ENCODE peak calls at places on chromosomes 11 and 22, in seven cellular contexts. J is tibial artery, N is fibroblast of lung, S is adrenal gland, F is heart right ventricle, E is DND-41, P is left ventricle myocardium inferior. Y is an unnamed sample.

GRCh38 chr11:47516155-47516554 is 36.8 kb downstream of the CELF1 start:
- DNase-seq in J (no peak), P (no peak), E (no peak), F (no peak), N (no peak), S (no peak), Y (no peak)

GRCh38 chr22:21942407-21942895 is 10.2 kb downstream of the PPM1F start:
- DNase-seq in N (peak; percentile 91), F (peak; percentile 90), E (no peak), S (peak; percentile 79), J (peak; percentile 74), P (peak; percentile 89), Y (peak; percentile 96)

GRCh38 chr11:11540157-11540556 is 81.6 kb downstream of the GALNT18 start:
- DNase-seq in F (no peak), N (no peak), E (no peak), S (no peak), J (no peak), P (no peak), Y (no peak)

GRCh38 chr22:38243007-38243775 is 29.6 kb downstream of the TMEM184B start:
- DNase-seq in J (no peak), S (no peak), F (no peak), E (no peak), P (peak; percentile 42), N (peak; percentile 27), Y (peak; percentile 44)

GRCh38 chr11:131674051-131674755 is 303.8 kb downstream of the NTM start:
- DNase-seq in F (peak; percentile 75), N (peak; percentile 92), P (peak; percentile 70), J (peak; percentile 41), S (peak; percentile 50), E (peak; percentile 68), Y (peak; percentile 77)

GRCh38 chr11:12205330-12205729 is 94.9 kb downstream of the MICAL2 start:
- DNase-seq in F (no peak), N (peak; percentile 82), J (no peak), P (no peak), S (no peak), E (no peak), Y (peak; percentile 28)

GRCh38 chr11:133234883-133235282 is 297.4 kb downstream of the OPCML start:
- DNase-seq in N (no peak), S (no peak), E (no peak), F (no peak), P (no peak), J (no peak), Y (no peak)

GRCh38 chr11:100152751-100153150 is 534.3 kb upstream of the ARHGAP42 start:
- DNase-seq in P (no peak), S (no peak), F (no peak), N (no peak), E (no peak), J (no peak), Y (peak; percentile 52)

GRCh38 chr22:37870273-37870672 is 21.1 kb downstream of the EIF3L start:
- DNase-seq in N (peak; percentile 50), S (no peak), E (no peak), F (no peak), P (no peak), J (no peak), Y (no peak)

GRCh38 chr11:9172394-9172793 is 81.0 kb upstream of the SCUBE2 start:
- DNase-seq in N (no peak), F (no peak), J (no peak), S (no peak), E (no peak), P (no peak), Y (no peak)

GRCh38 chr22:42417645-42418303 is 14.4 kb downstream of the NFAM1 start:
- DNase-seq in E (no peak), S (no peak), F (no peak), N (no peak), P (no peak), J (no peak), Y (no peak)

GRCh38 chr11:59295435-59295834 is 63.3 kb upstream of the OR5AN1 start:
- DNase-seq in N (no peak), P (no peak), J (no peak), F (no peak), S (no peak), E (no peak), Y (no peak)

GRCh38 chr11:127996825-127997224 is 590.5 kb downstream of the ETS1 start:
- DNase-seq in P (no peak), N (peak; percentile 69), J (no peak), F (no peak), S (no peak), E (no peak), Y (no peak)

GRCh38 chr11:67032830-67033555 is 10.1 kb downstream of the SYT12 start:
- DNase-seq in E (no peak), S (peak; percentile 86), J (peak; percentile 70), F (no peak), N (peak; percentile 94), P (no peak), Y (peak; percentile 95)

DNA sequence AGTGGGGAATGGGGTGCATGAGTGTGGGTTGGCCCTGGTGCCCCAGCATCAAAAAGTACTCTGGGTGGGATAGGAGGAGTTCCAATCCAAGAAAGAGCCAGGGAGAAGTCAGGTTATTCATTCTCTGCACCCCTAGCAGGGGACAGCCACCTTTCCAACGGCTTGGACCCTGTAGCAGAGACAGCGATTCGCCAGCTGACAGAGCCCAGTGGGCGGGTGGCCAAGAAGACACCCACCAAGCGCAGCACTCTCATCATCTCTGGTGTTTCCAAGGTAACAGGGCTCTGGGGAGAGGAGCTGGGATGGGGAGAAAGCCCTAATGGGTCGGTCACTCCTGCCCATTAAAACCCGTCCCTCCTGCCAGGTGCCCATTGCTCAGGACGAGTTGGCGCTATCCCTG is 6.6 kb downstream of the C2CD2L start:
- DNase-seq in P (no peak), J (no peak), N (no peak), S (no peak), E (no peak), F (no peak), Y (no peak)
- H3K36me3 ChIP-seq in P (peaks cover 61% of the 10 kb centered on the region), J (peaks cover 50% of the 10 kb centered on the region), N (peaks cover 10% of the 10 kb centered on the region), S (peaks cover 46% of the 10 kb centered on the region), E (peaks cover 76% of the 10 kb centered on the region), F (no peaks in the 10 kb centered on the region), Y (peaks cover 18% of the 10 kb centered on the region)

DNA sequence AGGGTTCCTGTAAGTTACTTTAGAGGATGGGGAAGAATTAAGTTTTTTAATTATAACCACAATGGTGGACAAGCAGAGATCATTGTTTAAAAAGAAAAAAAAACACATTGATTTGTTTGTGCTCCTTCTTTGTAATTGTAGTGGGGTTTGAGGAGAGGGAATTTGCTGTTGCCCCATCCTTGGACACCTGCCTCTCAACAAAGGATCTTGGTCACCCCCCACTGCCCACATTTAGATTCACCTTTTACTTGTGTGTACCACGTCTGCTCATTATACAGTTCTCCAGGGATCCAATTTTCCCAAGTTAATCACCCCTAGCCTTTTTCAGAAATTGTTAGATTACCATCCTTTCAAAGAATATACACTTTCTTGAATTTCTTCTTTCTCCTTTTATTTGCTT is 53.0 kb downstream of the DNAJC24 start:
- DNase-seq in S (no peak), N (no peak), J (no peak), F (no peak), P (no peak), E (no peak), Y (no peak)
- H3K4me3 ChIP-seq in S (no peak overlapping the region), N (no peak overlapping the region), J (no peak overlapping the region), F (no peak overlapping the region), P (no peak overlapping the region), E (no peak overlapping the region), Y (no peak overlapping the region)

DNA sequence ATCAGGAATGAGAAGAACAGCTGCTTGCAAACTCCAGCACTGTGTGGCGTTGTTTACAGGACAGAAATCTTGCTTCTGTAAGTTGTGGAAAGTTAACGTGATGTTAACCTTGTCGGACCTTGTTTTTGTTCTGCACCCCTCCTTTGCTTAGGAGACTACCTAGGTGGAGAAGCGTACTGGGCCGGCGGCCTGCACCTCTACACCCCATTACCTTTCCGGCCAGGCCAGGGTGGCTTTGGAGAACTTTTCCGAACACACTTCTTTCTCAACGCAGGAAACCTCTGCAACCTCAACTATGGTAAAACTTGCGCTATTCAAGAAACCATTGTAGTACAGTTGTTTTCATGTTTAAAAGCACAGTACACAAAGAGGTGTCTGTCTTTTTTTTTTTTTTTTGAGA is 33.7 kb downstream of the SAMM50 start:
- DNase-seq in F (no peak), E (no peak), S (no peak), N (no peak), J (no peak), P (no peak), Y (no peak)
- H3K36me3 ChIP-seq in F (no peaks in the 10 kb centered on the region), E (peaks cover 81% of the 10 kb centered on the region), S (peaks cover 84% of the 10 kb centered on the region), N (peaks cover 9% of the 10 kb centered on the region), J (peaks cover 78% of the 10 kb centered on the region), P (peaks cover 95% of the 10 kb centered on the region), Y (peaks cover 69% of the 10 kb centered on the region)

DNA sequence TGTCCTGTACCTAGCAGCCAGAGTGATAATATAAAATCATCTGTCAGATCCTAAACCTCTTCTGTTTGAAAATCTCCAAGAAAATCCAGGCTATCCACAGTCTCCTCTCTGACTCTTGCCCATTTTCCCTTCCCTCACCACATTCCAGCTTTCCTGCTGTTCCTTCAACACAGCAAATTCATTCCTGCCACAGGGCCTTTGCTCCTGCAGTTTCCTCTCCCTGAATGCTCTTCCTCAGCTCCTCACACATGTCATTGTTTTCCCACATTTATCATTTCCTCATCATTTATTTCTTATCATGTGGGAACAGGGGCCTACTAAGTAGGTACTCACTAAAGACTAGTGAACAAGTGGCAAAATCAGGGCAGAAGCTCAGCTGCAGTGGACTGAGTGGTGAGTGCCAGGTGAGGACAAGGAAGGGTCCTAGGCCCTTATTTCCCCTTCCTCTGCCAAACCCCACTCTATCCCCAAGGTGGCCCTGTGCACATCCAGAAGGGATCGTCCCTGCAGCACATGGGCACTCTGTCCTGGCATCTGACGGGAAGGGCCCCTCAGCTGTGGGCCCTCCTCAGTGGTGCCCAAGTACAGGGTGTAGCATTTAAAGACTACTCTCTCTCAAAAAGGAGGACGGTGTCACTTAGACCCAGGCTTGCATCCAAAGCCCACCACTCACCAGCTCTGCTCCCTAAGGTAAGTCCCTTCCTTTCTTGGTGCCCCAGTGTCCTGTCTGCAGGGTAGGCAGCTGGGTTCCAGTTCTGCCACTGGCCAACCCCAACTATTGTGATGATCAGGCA is 2.0 kb downstream of the LRRC32 start:
- DNase-seq in F (no peak), E (no peak), J (no peak), P (no peak), S (no peak), N (no peak), Y (no peak)
- H3K4me3 ChIP-seq in F (peak overlapping the region; percentile 77), E (no peak overlapping the region), J (peak overlapping the region; percentile 91), P (peak overlapping the region; percentile 78), S (no peak overlapping the region), N (no peak overlapping the region), Y (no peak overlapping the region)

GRCh38 chr11:121455115-121455514 is 2.3 kb upstream of the SORL1-AS1 start:
- DNase-seq in S (no peak), J (no peak), P (no peak), E (no peak), F (no peak), N (no peak), Y (no peak)

GRCh38 chr11:121451178-121451981 is 734 bp upstream of the SORL1 start:
- DNase-seq in N (no peak), J (no peak), E (no peak), P (no peak), F (no peak), S (no peak), Y (no peak)

GRCh38 chr11:121451982-121452608 is at the start of gene SORL1:
- DNase-seq in J (peak; percentile 52), E (peak; percentile 78), P (peak; percentile 72), S (peak; percentile 62), F (peak; percentile 76), N (peak; percentile 57), Y (peak; percentile 62)

GRCh38 chr11:121452609-121453150 is at the start of gene SORL1-AS1:
- DNase-seq in S (no peak), N (no peak), F (no peak), E (peak; percentile 42), P (no peak), J (no peak), Y (no peak)

GRCh38 chr11:121453589-121454299 is 977 bp upstream of the SORL1-AS1 start:
- DNase-seq in S (no peak), J (no peak), E (no peak), P (no peak), N (no peak), F (no peak), Y (no peak)
- H3K36me3 ChIP-seq in S (no peaks in the 10 kb centered on the region), J (no peaks in the 10 kb centered on the region), E (no peaks in the 10 kb centered on the region), P (no peaks in the 10 kb centered on the region), N (no peaks in the 10 kb centered on the region), F (no peaks in the 10 kb centered on the region), Y (no peaks in the 10 kb centered on the region)

Y was measured in MG63.